ENCODE peak calls at places on chromosome 4, in ten cellular contexts. One of them, this sample, is unnamed.

GRCh38 chr4:184826315-184827266 is 823 bp upstream of the ACSL1 start:
- DNase-seq in A549: no peak
- DNase-seq in HCT116: no peak
- DNase-seq in HepG2: no peak
- DNase-seq in WTC11: peak
- DNase-seq in SK-N-SH: no peak
- DNase-seq in K562: peak
- DNase-seq in H1: no peak
- DNase-seq in endothelial cell of umbilical vein: peak
- DNase-seq in GM12878: no peak
- DNase-seq in this sample: peak

GRCh38 chr4:148514041-148514440 is 71.8 kb upstream of the NR3C2 start:
- DNase-seq in A549: no peak
- DNase-seq in HCT116: no peak
- DNase-seq in HepG2: no peak
- DNase-seq in WTC11: no peak
- DNase-seq in SK-N-SH: no peak
- DNase-seq in K562: no peak
- DNase-seq in H1: no peak
- DNase-seq in endothelial cell of umbilical vein: peak
- DNase-seq in GM12878: no peak
- DNase-seq in this sample: no peak

GRCh38 chr4:23477905-23478304 is 411.9 kb downstream of the PPARGC1A start:
- DNase-seq in A549: no peak
- DNase-seq in HCT116: no peak
- DNase-seq in HepG2: no peak
- DNase-seq in WTC11: no peak
- DNase-seq in SK-N-SH: no peak
- DNase-seq in K562: no peak
- DNase-seq in H1: no peak
- DNase-seq in endothelial cell of umbilical vein: no peak
- DNase-seq in GM12878: no peak
- DNase-seq in this sample: no peak

GRCh38 chr4:48493485-48494100 is 3.5 kb downstream of the ZAR1 start:
- DNase-seq in A549: no peak
- DNase-seq in HCT116: no peak
- DNase-seq in HepG2: no peak
- DNase-seq in WTC11: no peak
- DNase-seq in SK-N-SH: no peak
- DNase-seq in K562: no peak
- DNase-seq in H1: no peak
- DNase-seq in endothelial cell of umbilical vein: no peak
- DNase-seq in GM12878: no peak
- DNase-seq in this sample: peak

GRCh38 chr4:84051728-84052127 is 447.4 kb downstream of the NKX6-1 start:
- DNase-seq in A549: no peak
- DNase-seq in HCT116: no peak
- DNase-seq in HepG2: no peak
- DNase-seq in WTC11: no peak
- DNase-seq in SK-N-SH: no peak
- DNase-seq in K562: no peak
- DNase-seq in H1: no peak
- DNase-seq in endothelial cell of umbilical vein: no peak
- DNase-seq in GM12878: no peak
- DNase-seq in this sample: no peak

GRCh38 chr4:86223472-86223871 is 136.4 kb downstream of the MAPK10 start:
- DNase-seq in A549: no peak
- DNase-seq in HCT116: peak
- DNase-seq in HepG2: peak
- DNase-seq in WTC11: peak
- DNase-seq in SK-N-SH: peak
- DNase-seq in K562: peak
- DNase-seq in H1: peak
- DNase-seq in endothelial cell of umbilical vein: peak
- DNase-seq in GM12878: no peak
- DNase-seq in this sample: peak

GRCh38 chr4:74320559-74321118 is 12.4 kb downstream of the EPGN start:
- DNase-seq in A549: peak
- DNase-seq in HCT116: peak
- DNase-seq in HepG2: peak
- DNase-seq in WTC11: peak
- DNase-seq in SK-N-SH: peak
- DNase-seq in K562: peak
- DNase-seq in H1: peak
- DNase-seq in endothelial cell of umbilical vein: peak
- DNase-seq in GM12878: peak
- DNase-seq in this sample: peak

GRCh38 chr4:16505726-16506125 is 279.5 kb upstream of the TAPT1 start:
- DNase-seq in A549: no peak
- DNase-seq in HCT116: no peak
- DNase-seq in HepG2: no peak
- DNase-seq in WTC11: peak
- DNase-seq in SK-N-SH: peak
- DNase-seq in K562: no peak
- DNase-seq in H1: peak
- DNase-seq in endothelial cell of umbilical vein: no peak
- DNase-seq in GM12878: no peak
- DNase-seq in this sample: peak

GRCh38 chr4:147108409-147108808 is 162.7 kb upstream of the TTC29 start:
- DNase-seq in A549: no peak
- DNase-seq in HCT116: no peak
- DNase-seq in HepG2: no peak
- DNase-seq in WTC11: no peak
- DNase-seq in SK-N-SH: no peak
- DNase-seq in K562: no peak
- DNase-seq in H1: no peak
- DNase-seq in endothelial cell of umbilical vein: no peak
- DNase-seq in GM12878: no peak
- DNase-seq in this sample: no peak

GRCh38 chr4:54526560-54526959 is 131.2 kb upstream of the KIT start:
- DNase-seq in A549: no peak
- DNase-seq in HCT116: no peak
- DNase-seq in HepG2: no peak
- DNase-seq in WTC11: no peak
- DNase-seq in SK-N-SH: no peak
- DNase-seq in K562: no peak
- DNase-seq in H1: no peak
- DNase-seq in endothelial cell of umbilical vein: no peak
- DNase-seq in GM12878: no peak
- DNase-seq in this sample: no peak

GRCh38 chr4:170323623-170324022 is 233.9 kb upstream of the AADAT start:
- DNase-seq in A549: no peak
- DNase-seq in HCT116: no peak
- DNase-seq in HepG2: no peak
- DNase-seq in WTC11: no peak
- DNase-seq in SK-N-SH: no peak
- DNase-seq in K562: no peak
- DNase-seq in H1: no peak
- DNase-seq in endothelial cell of umbilical vein: no peak
- DNase-seq in GM12878: no peak
- DNase-seq in this sample: no peak

GRCh38 chr4:140300271-140300970 is 73.0 kb upstream of the SCOC start:
- DNase-seq in A549: peak
- DNase-seq in HCT116: peak
- DNase-seq in HepG2: no peak
- DNase-seq in WTC11: no peak
- DNase-seq in SK-N-SH: no peak
- DNase-seq in K562: no peak
- DNase-seq in H1: peak
- DNase-seq in endothelial cell of umbilical vein: peak
- DNase-seq in GM12878: no peak
- DNase-seq in this sample: peak

GRCh38 chr4:73844352-73844751 is 7.9 kb downstream of the CXCL6 start:
- DNase-seq in A549: no peak
- DNase-seq in HCT116: no peak
- DNase-seq in HepG2: no peak
- DNase-seq in WTC11: no peak
- DNase-seq in SK-N-SH: no peak
- DNase-seq in K562: no peak
- DNase-seq in H1: no peak
- DNase-seq in endothelial cell of umbilical vein: peak
- DNase-seq in GM12878: no peak
- DNase-seq in this sample: peak

GRCh38 chr4:137755033-137755471 is 222.8 kb upstream of the PCDH18 start:
- DNase-seq in A549: no peak
- DNase-seq in HCT116: peak
- DNase-seq in HepG2: no peak
- DNase-seq in WTC11: no peak
- DNase-seq in SK-N-SH: no peak
- DNase-seq in K562: no peak
- DNase-seq in H1: no peak
- DNase-seq in endothelial cell of umbilical vein: no peak
- DNase-seq in GM12878: no peak
- DNase-seq in this sample: no peak

DNA sequence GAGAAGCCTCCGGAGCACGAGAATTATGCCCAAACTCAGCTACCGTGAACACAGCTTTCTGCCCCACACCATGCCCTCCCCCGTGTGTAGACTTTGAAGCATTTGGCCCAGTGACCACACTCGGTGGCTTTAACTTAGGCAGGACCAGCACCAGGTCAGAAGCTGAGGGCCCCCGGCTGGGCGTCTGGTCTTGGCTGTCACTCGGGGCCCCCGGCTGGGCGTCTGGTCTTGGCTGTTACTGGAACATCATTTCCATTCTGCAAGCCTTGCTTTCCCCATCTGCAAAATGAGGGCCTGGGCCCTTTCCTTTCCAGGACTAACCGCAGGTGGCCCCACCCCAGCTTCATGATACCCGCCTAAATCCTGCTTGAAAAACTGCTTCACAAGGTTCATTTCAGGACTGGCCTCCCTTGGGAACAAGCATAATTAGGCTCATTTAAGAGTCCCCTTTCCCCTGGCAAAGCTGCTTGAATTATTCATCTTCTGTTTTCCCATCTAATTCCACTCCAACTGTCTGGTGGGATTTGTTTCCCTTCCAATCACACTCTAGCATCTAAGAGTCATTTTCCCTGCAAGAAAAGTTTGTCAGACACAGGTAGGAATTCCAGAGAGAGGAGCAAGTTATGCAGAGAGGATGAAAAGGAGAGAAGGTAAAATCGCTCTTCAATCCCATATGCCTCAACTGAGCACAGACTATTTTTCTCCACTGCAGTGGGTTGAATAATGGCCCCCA is 82.5 kb downstream of the WFS1 start:
- DNase-seq in A549: no peak
- DNase-seq in HCT116: no peak
- DNase-seq in HepG2: no peak
- DNase-seq in WTC11: no peak
- DNase-seq in SK-N-SH: no peak
- DNase-seq in K562: no peak
- DNase-seq in H1: no peak
- DNase-seq in endothelial cell of umbilical vein: no peak
- DNase-seq in GM12878: no peak
- DNase-seq in this sample: no peak
- TF ChIP-seq MAX in A549: no peak
- TF ChIP-seq MAX in HCT116: no peak
- TF ChIP-seq MAX in HepG2: no peak
- TF ChIP-seq MAX in WTC11: no peak
- TF ChIP-seq MAX in SK-N-SH: no peak
- TF ChIP-seq MAX in K562: no peak
- TF ChIP-seq MAX in H1: no peak
- TF ChIP-seq MAX in endothelial cell of umbilical vein: no peak
- TF ChIP-seq MAX in GM12878: no peak
- TF ChIP-seq MAX in this sample: no peak

DNA sequence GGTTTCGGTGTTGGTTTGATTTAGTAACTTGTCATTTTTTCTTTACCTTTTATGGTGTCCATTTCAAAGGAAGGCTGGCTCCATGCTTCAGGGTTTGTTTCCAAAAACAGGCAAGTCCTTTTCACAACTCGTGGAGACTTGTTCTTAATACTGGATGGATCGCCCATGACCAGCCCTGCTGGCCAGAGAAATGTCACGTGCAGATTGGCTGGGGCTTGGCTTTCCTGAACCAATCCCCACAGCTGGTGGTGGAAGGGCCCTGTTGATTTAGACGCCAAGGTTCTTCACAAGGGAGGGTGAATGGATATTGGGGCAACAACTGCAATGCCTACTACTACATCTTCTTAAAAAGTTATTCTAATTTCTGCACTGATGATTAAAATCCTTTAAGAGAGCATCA is 92.6 kb downstream of the SHROOM3 start:
- DNase-seq in A549: no peak
- DNase-seq in HCT116: no peak
- DNase-seq in HepG2: no peak
- DNase-seq in WTC11: no peak
- DNase-seq in SK-N-SH: no peak
- DNase-seq in K562: no peak
- DNase-seq in H1: no peak
- DNase-seq in endothelial cell of umbilical vein: no peak
- DNase-seq in GM12878: no peak
- DNase-seq in this sample: no peak
- TF ChIP-seq MAX in A549: no peak
- TF ChIP-seq MAX in HCT116: no peak
- TF ChIP-seq MAX in HepG2: no peak
- TF ChIP-seq MAX in WTC11: no peak
- TF ChIP-seq MAX in SK-N-SH: no peak
- TF ChIP-seq MAX in K562: no peak
- TF ChIP-seq MAX in H1: no peak
- TF ChIP-seq MAX in endothelial cell of umbilical vein: no peak
- TF ChIP-seq MAX in GM12878: no peak
- TF ChIP-seq MAX in this sample: no peak

DNA sequence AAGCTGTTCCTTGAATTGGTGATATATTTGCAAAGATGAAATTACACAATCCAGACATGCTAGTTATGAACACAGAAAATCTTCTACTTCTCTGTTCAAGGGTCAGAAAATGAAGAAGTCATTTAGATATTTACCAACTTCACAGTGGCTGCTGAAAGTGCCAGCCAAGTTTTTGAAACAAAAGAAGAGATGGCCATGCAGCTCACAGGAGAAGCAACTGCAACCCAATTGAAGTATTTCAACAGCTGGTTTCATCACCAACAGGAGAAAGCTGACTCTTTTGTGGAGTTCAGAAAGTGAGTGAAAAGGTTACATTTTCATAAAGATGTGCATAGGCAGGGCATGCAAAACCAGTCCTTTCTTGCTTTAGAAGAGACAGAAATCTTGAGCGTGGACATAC is 70.1 kb upstream of the LSM6 start:
- DNase-seq in A549: no peak
- DNase-seq in HCT116: no peak
- DNase-seq in HepG2: no peak
- DNase-seq in WTC11: no peak
- DNase-seq in SK-N-SH: no peak
- DNase-seq in K562: no peak
- DNase-seq in H1: no peak
- DNase-seq in endothelial cell of umbilical vein: no peak
- DNase-seq in GM12878: no peak
- DNase-seq in this sample: no peak
- TF ChIP-seq MAX in A549: no peak
- TF ChIP-seq MAX in HCT116: no peak
- TF ChIP-seq MAX in HepG2: no peak
- TF ChIP-seq MAX in WTC11: no peak
- TF ChIP-seq MAX in SK-N-SH: no peak
- TF ChIP-seq MAX in K562: no peak
- TF ChIP-seq MAX in H1: no peak
- TF ChIP-seq MAX in endothelial cell of umbilical vein: no peak
- TF ChIP-seq MAX in GM12878: no peak
- TF ChIP-seq MAX in this sample: no peak

DNA sequence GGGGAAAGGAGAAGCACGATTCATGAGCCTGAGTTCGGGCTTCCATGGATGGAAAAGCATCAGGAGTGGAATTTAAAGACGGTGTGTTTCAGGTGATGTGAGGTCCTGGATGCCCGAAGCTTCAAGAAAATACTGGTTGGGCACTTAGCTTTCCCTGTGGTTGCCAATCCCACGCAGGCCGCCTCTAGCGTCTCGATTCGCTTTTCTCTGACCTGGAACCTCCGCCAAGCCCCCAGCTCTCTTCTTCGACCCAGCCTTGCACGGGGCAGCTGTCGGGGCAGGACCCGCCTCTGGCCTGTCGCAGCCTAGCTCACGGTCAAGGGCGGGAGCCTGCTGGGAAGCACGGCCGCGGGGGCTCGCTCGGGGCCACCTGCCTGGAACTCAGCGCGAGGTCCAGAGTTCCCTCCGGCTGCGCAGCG is 308 bp upstream of the TLR2 start:
- DNase-seq in A549: no peak
- DNase-seq in HCT116: no peak
- DNase-seq in HepG2: no peak
- DNase-seq in WTC11: peak
- DNase-seq in SK-N-SH: no peak
- DNase-seq in K562: no peak
- DNase-seq in H1: no peak
- DNase-seq in endothelial cell of umbilical vein: no peak
- DNase-seq in GM12878: no peak
- DNase-seq in this sample: no peak
- TF ChIP-seq MAX in A549: peak
- TF ChIP-seq MAX in HCT116: no peak
- TF ChIP-seq MAX in HepG2: no peak
- TF ChIP-seq MAX in WTC11: peak
- TF ChIP-seq MAX in SK-N-SH: no peak
- TF ChIP-seq MAX in K562: no peak
- TF ChIP-seq MAX in H1: peak
- TF ChIP-seq MAX in endothelial cell of umbilical vein: peak
- TF ChIP-seq MAX in GM12878: no peak
- TF ChIP-seq MAX in this sample: no peak

This sample was measured in NB4.